ENCODE peak calls at places on chromosomes 13 and 19, in five cellular contexts. U is nucleus accumbens, I is psoas muscle, P is heart right ventricle, J is NCI-H69. C is an unnamed sample.

GRCh38 chr13:113906566-113906965 is 42.7 kb upstream of the GAS6 start:
- DNase-seq in U (no peak), I (no peak), P (no peak), J (no peak), C (peak; percentile 86)

GRCh38 chr19:29497241-29497640 is 28.6 kb upstream of the VSTM2B start:
- DNase-seq in U (no peak), I (no peak), P (no peak), J (no peak), C (no peak)

GRCh38 chr19:49588370-49589122 is 2.4 kb upstream of the PRR12 start:
- DNase-seq in U (no peak), I (no peak), P (no peak), J (no peak), C (no peak)

GRCh38 chr13:49935171-49936084 is 712 bp downstream of the SPRYD7 start:
- DNase-seq in U (peak; percentile 58), I (no peak), P (peak; percentile 21), J (peak; percentile 57), C (peak; percentile 23)

GRCh38 chr13:85543144-85543543 is 256.1 kb downstream of the SLITRK6 start:
- DNase-seq in U (no peak), I (no peak), P (no peak), J (peak; percentile 15), C (no peak)

GRCh38 chr13:114067886-114068722 is 64.3 kb downstream of the RASA3 start:
- DNase-seq in U (no peak), I (peak; percentile 46), P (no peak), J (no peak), C (no peak)

GRCh38 chr13:49517461-49517860 is 21.7 kb downstream of the PHF11 start:
- DNase-seq in U (peak; percentile 20), I (no peak), P (no peak), J (peak; percentile 19), C (peak; percentile 39)

GRCh38 chr19:28466107-28467045 is 746.6 kb downstream of the UQCRFS1 start:
- DNase-seq in U (peak; percentile 23), I (peak; percentile 74), P (peak; percentile 58), J (peak; percentile 42), C (peak; percentile 62)

GRCh38 chr19:48873476-48874308 is 1.5 kb downstream of the PPP1R15A start:
- DNase-seq in U (no peak), I (no peak), P (no peak), J (no peak), C (no peak)

GRCh38 chr19:33390908-33391630 is 17.6 kb downstream of the CEBPG start:
- DNase-seq in U (no peak), I (peak; percentile 59), P (no peak), J (no peak), C (no peak)

GRCh38 chr13:26529441-26529840 is 28.0 kb upstream of the WASF3 start:
- DNase-seq in U (no peak), I (no peak), P (peak; percentile 42), J (no peak), C (peak; percentile 31)

GRCh38 chr19:7697721-7698287 is 4.1 kb downstream of the FCER2 start:
- DNase-seq in U (no peak), I (no peak), P (no peak), J (no peak), C (no peak)

GRCh38 chr13:98581971-98582702 is 5.2 kb upstream of the STK24 start:
- DNase-seq in U (no peak), I (no peak), P (no peak), J (peak; percentile 73), C (peak; percentile 59)

GRCh38 chr13:75790198-75790970 is 154.3 kb downstream of the LMO7 start:
- DNase-seq in U (no peak), I (no peak), P (no peak), J (no peak), C (no peak)

GRCh38 chr19:42528354-42529247 is at the start of gene CEACAM1:
- DNase-seq in U (no peak), I (no peak), P (peak; percentile 51), J (peak; percentile 49), C (peak; percentile 17)

GRCh38 chr19:58356971-58357797 is 3.9 kb upstream of the A1BG start:
- DNase-seq in U (no peak), I (no peak), P (no peak), J (no peak), C (no peak)

GRCh38 chr13:85108356-85108755 is 690.9 kb downstream of the SLITRK6 start:
- DNase-seq in U (no peak), I (no peak), P (no peak), J (peak; percentile 13), C (no peak)

GRCh38 chr19:58033741-58034475 is at the start of gene ZSCAN1:
- DNase-seq in U (peak; percentile 94), I (peak; percentile 72), P (peak; percentile 93), J (no peak), C (peak; percentile 99)

GRCh38 chr19:48596237-48596636 is 10.3 kb upstream of the SPACA4 start:
- DNase-seq in U (no peak), I (no peak), P (no peak), J (no peak), C (no peak)

GRCh38 chr13:44044544-44045178 is 165.0 kb downstream of the LACC1 start:
- DNase-seq in U (peak; percentile 12), I (no peak), P (no peak), J (no peak), C (no peak)

GRCh38 chr19:10660346-10660745 is 6.2 kb downstream of the ILF3 start:
- DNase-seq in U (no peak), I (no peak), P (no peak), J (no peak), C (no peak)

GRCh38 chr13:73429691-73430090 is 370.9 kb downstream of the KLF5 start:
- DNase-seq in U (no peak), I (no peak), P (no peak), J (no peak), C (no peak)

GRCh38 chr19:13014921-13015280 is 19.6 kb downstream of the NFIX start:
- DNase-seq in U (peak; percentile 49), I (no peak), P (no peak), J (no peak), C (no peak)

GRCh38 chr13:102261809-102262208 is 140.0 kb downstream of the FGF14 start:
- DNase-seq in U (no peak), I (no peak), P (no peak), J (peak; percentile 84), C (no peak)

GRCh38 chr13:46165485-46166220 is 16.3 kb downstream of the LCP1 start:
- DNase-seq in U (no peak), I (no peak), P (no peak), J (no peak), C (no peak)

GRCh38 chr19:5926641-5927438 is 12.8 kb downstream of the CAPS start:
- DNase-seq in U (peak; percentile 22), I (peak; percentile 75), P (peak; percentile 71), J (no peak), C (no peak)

GRCh38 chr19:400976-401835 is 7.7 kb downstream of the C2CD4C start:
- DNase-seq in U (no peak), I (no peak), P (no peak), J (peak; percentile 45), C (no peak)

GRCh38 chr19:8488351-8488750 is 14.1 kb downstream of the PRAM1 start:
- DNase-seq in U (no peak), I (no peak), P (no peak), J (no peak), C (no peak)

GRCh38 chr13:34107814-34108213 is 289.9 kb downstream of the RFC3 start:
- DNase-seq in U (no peak), I (no peak), P (no peak), J (no peak), C (no peak)

GRCh38 chr13:75633285-75633684 is 2.8 kb upstream of the LMO7 start:
- DNase-seq in U (no peak), I (no peak), P (no peak), J (no peak), C (no peak)